ENCODE peak calls at places on chromosome 4, in six cellular contexts. Y is mesendoderm; W is CD4-positive, CD25-positive, alpha-beta regulatory T cell; G is neuronal stem cell; O is testis; F is MM.1S. A is an unnamed sample. For H3K4me1, the result is how much of the 10 kb centered on the place peaks cover.

GRCh38 chr4:110164251-110164650 is 34.2 kb downstream of the ELOVL6 start:
- DNase-seq in Y (no peak), W (no peak), G (no peak), O (no peak), F (no peak), A (no peak)

GRCh38 chr4:169996379-169997245 is 29.6 kb downstream of the MFAP3L start:
- DNase-seq in Y (no peak), W (no peak), G (no peak), O (no peak), F (no peak), A (no peak)

GRCh38 chr4:107210450-107211239 is 174.5 kb upstream of the DKK2 start:
- DNase-seq in Y (peak), W (no peak), G (no peak), O (no peak), F (peak), A (no peak)

GRCh38 chr4:20764353-20764752 is 64.1 kb downstream of the PACRGL start:
- DNase-seq in Y (no peak), W (no peak), G (no peak), O (no peak), F (no peak), A (no peak)

GRCh38 chr4:105350859-105351494 is 122.9 kb downstream of the PPA2 start:
- DNase-seq in Y (no peak), W (no peak), G (no peak), O (no peak), F (no peak), A (no peak)

GRCh38 chr4:186621959-186622553 is 66.7 kb upstream of the MTNR1A start:
- DNase-seq in Y (peak), W (no peak), G (no peak), O (no peak), F (no peak), A (no peak)

GRCh38 chr4:144689125-144689524 is 43.2 kb downstream of the HHIP start:
- DNase-seq in Y (no peak), W (no peak), G (no peak), O (no peak), F (no peak), A (no peak)

GRCh38 chr4:87114245-87115062 is 106.0 kb downstream of the KLHL8 start:
- DNase-seq in Y (peak), W (no peak), G (no peak), O (no peak), F (no peak), A (no peak)

GRCh38 chr4:140071806-140072205 is 82.2 kb downstream of the MAML3 start:
- DNase-seq in Y (no peak), W (peak), G (no peak), O (no peak), F (peak), A (peak)

GRCh38 chr4:109323348-109323747 is 20.9 kb upstream of the COL25A1 start:
- DNase-seq in Y (no peak), W (no peak), G (no peak), O (no peak), F (no peak), A (no peak)

GRCh38 chr4:54513231-54513630 is 144.5 kb upstream of the KIT start:
- DNase-seq in Y (peak), W (no peak), G (no peak), O (no peak), F (no peak), A (no peak)

GRCh38 chr4:102815981-102816380 is 11.4 kb downstream of the UBE2D3 start:
- DNase-seq in Y (peak), W (no peak), G (peak), O (no peak), F (no peak), A (no peak)

GRCh38 chr4:10186228-10187214 is 69.9 kb upstream of the WDR1 start:
- DNase-seq in Y (no peak), W (no peak), G (no peak), O (peak), F (no peak), A (no peak)
- H3K4me1 ChIP-seq in Y (under half), W (under half), G (under half), O (under half), F (under half), A (under half)

DNA sequence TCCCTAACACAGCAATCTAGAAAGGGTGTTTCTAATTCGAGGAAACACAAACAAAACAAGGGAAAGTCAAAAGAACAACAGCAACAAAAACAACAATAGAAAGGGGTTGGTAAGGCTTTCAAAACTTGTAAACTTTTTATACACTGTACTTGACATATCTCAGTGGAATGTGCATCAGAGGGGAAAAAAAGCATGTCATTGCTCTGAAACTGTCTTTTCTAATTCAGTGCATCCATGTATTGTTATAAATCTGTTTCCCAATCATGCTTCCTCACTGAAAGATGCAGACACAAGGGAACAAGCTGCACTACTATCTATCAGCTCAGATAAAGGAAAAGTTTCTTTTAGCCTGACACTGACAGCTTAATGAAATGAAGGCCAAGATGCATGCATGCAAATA is 44.1 kb upstream of the PCDH18 start:
- DNase-seq in Y (no peak), W (no peak), G (no peak), O (no peak), F (no peak), A (no peak)
- H3K4me3 ChIP-seq in Y (no peak), W (no peak), G (no peak), O (no peak), F (no peak), A (no peak)

GRCh38 chr4:72112514-72113156 is 80.8 kb downstream of the NPFFR2 start:
- DNase-seq in Y (peak), W (no peak), G (no peak), O (no peak), F (peak), A (no peak)
- H3K27ac ChIP-seq in Y (no peak), W (no peak), G (no peak), O (no peak), F (no peak), A (no peak)

DNA sequence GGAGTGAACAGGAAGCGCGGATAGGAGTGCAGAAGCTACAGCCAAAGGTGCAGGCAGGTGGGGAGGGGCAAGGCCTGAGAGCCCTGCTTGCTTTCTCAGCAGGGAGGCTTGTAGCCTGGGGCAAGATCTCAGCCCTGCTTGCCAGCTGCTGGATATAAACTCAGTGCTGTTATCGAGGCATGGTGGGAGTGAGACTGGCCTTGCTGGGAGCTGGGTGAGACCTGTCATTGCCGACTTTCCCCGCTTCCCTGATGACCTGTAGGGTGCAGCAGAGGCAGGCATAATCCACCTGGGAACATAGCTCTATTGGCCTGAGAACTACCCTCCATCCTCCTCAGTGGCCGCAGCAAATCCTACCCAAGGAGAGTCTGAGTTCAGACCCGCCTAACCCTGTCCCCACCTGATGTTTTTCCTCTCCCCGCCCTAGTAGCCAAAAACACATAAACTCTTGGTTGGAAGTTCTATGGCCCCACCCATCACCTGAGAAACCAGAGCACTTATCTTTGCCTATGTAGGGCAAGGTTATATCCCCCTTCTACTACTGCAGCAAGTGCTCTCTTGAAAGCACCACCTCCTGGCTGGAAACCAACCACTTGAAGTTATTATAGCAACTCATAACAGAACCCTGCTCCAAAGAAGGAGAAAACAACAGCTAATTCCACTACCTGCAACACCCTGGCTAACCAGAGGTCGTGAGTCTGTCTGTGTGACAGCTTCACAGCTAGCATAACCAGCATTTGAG is 80.7 kb downstream of the FHIP1A start:
- DNase-seq in Y (peak), W (no peak), G (no peak), O (no peak), F (no peak), A (no peak)
- H3K4me1 ChIP-seq in Y (under half), W (under half), G (under half), O (under half), F (under half), A (under half)

GRCh38 chr4:40626183-40626990 is 3.3 kb downstream of the RBM47 start:
- DNase-seq in Y (peak), W (no peak), G (no peak), O (peak), F (no peak), A (no peak)
- H3K4me3 ChIP-seq in Y (no peak), W (no peak), G (no peak), O (no peak), F (peak), A (no peak)

GRCh38 chr4:15507679-15508078 is 38.0 kb downstream of the CC2D2A start:
- DNase-seq in Y (no peak), W (no peak), G (no peak), O (no peak), F (no peak), A (no peak)
- H3K27ac ChIP-seq in Y (no peak), W (no peak), G (no peak), O (no peak), F (no peak), A (no peak)

GRCh38 chr4:147516133-147516532 is 35.2 kb downstream of the EDNRA start:
- DNase-seq in Y (no peak), W (no peak), G (no peak), O (no peak), F (no peak), A (no peak)

GRCh38 chr4:147513952-147514351 is 33.1 kb downstream of the EDNRA start:
- DNase-seq in Y (no peak), W (no peak), G (no peak), O (no peak), F (no peak), A (no peak)

GRCh38 chr4:147511005-147511660 is 30.2 kb downstream of the EDNRA start:
- DNase-seq in Y (no peak), W (no peak), G (no peak), O (no peak), F (no peak), A (no peak)

GRCh38 chr4:147515220-147515936 is 34.5 kb downstream of the EDNRA start:
- DNase-seq in Y (no peak), W (no peak), G (no peak), O (no peak), F (no peak), A (no peak)

DNA sequence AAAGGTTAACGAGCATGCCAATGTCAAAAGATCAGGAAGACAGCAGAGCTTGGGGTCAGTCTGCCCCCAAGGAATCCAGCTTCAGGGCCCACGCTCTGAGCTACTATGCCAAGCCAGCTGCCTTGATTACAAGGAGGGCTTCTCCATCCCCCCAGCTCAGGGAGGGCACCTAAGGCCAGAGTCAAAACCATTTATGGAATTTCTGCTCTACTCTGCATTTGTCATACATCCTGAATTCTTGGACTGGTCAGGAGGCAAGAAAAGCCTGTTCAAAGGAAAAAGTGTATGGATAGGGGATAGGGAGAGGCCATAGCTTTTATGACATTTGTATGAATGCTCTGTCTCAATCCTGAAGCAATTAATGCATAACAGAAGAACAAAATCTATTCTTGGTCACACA is 32.2 kb downstream of the EDNRA start:
- DNase-seq in Y (no peak), W (no peak), G (no peak), O (no peak), F (no peak), A (no peak)
- H3K4me1 ChIP-seq in Y (under half), W (under half), G (under half), O (under half), F (under half), A (under half)

GRCh38 chr4:80239480-80239879 is 27.0 kb upstream of the FGF5 start:
- DNase-seq in Y (no peak), W (no peak), G (no peak), O (no peak), F (no peak), A (no peak)

GRCh38 chr4:80240976-80241375 is 25.5 kb upstream of the FGF5 start:
- DNase-seq in Y (no peak), W (no peak), G (no peak), O (no peak), F (peak), A (no peak)

GRCh38 chr4:80235451-80235850 is 31.0 kb upstream of the FGF5 start:
- DNase-seq in Y (no peak), W (no peak), G (no peak), O (no peak), F (no peak), A (no peak)

GRCh38 chr4:80233390-80233789 is 33.1 kb upstream of the FGF5 start:
- DNase-seq in Y (no peak), W (no peak), G (no peak), O (no peak), F (no peak), A (no peak)

DNA sequence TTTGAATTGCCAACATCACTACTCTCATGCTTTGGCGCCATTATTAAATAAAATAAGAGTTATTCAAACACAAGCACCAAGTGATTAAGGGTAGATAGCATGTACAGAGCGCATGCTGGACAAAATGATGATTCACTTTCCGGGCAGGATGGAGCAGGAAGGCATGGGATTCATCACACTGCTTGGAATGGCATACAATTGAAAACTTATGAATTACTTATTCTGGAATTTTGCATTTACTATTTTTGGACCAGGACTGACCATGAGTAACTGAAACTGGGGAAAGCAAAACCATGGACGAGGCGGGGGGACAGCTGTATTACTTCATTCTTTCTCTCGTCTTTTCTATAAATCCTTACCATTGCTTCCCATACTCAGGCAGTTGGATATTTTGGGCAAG is 28.5 kb upstream of the FGF5 start:
- DNase-seq in Y (no peak), W (no peak), G (no peak), O (no peak), F (no peak), A (no peak)
- H3K4me3 ChIP-seq in Y (no peak), W (no peak), G (no peak), O (no peak), F (no peak), A (no peak)

DNA sequence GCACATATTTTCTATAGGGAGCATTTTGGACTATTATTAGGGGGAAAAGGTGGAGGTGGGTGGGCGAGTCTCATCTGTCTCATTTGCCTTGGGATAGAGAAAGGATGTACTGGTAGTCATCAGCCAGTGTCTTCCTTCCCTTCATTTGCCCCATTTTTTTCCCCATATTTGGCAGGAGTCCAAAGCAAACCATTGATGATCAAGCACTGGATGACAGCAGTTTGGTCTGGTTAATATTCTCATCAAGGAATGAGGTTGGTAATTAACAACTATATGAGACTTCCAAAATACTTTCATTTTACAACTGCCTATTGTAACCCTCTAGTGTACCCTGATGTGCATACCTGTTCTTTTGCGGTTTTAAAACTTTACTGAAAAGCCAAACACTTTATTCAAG is 22.6 kb upstream of the IGFBP7 start:
- DNase-seq in Y (no peak), W (no peak), G (no peak), O (no peak), F (no peak), A (no peak)
- H3K27ac ChIP-seq in Y (no peak), W (no peak), G (no peak), O (no peak), F (no peak), A (no peak)

DNA sequence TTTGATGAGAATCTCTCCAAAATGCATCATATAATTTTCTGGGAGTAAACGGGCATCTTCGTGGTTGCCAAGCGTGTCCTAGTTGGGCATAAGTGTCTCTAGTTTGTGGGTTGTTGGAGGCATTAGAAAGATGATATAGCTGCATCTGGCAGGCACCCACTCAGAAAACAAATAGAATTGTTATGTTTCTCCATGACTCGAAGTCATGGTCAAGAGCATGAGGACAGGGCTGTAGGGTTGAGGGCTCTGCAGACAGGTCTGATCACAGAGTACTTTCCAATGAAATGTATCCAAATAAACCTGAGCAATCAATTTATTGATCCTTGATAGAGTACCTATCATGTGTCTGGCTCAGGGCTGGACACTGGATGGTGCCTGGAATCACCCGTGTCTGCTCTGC is 82.7 kb downstream of the SORCS2 start:
- DNase-seq in Y (no peak), W (no peak), G (no peak), O (no peak), F (no peak), A (no peak)
- H3K4me1 ChIP-seq in Y (under half), W (under half), G (under half), O (under half), F (under half), A (under half)

A was measured in CD8-positive, alpha-beta memory T cell.